ENCODE peak calls at places on chromosome 10, in seven cellular contexts. One of them, this sample, is unnamed.

GRCh38 chr10:50397312-50398140 is 146.2 kb upstream of the ASAH2 start:
- DNase-seq in GM13977: no peak
- DNase-seq in keratinocyte: no peak
- DNase-seq in uterus: no peak
- DNase-seq in type B pancreatic cell: no peak
- DNase-seq in A549: no peak
- DNase-seq in CD8-positive, alpha-beta T cell: no peak
- DNase-seq in this sample: no peak

GRCh38 chr10:77310288-77310687 is 327.3 kb downstream of the KCNMA1 start:
- DNase-seq in GM13977: no peak
- DNase-seq in keratinocyte: no peak
- DNase-seq in uterus: no peak
- DNase-seq in type B pancreatic cell: no peak
- DNase-seq in A549: no peak
- DNase-seq in CD8-positive, alpha-beta T cell: no peak
- DNase-seq in this sample: no peak

GRCh38 chr10:73485320-73485719 is 10.5 kb downstream of the PPP3CB start:
- DNase-seq in GM13977: no peak
- DNase-seq in keratinocyte: no peak
- DNase-seq in uterus: no peak
- DNase-seq in type B pancreatic cell: no peak
- DNase-seq in A549: no peak
- DNase-seq in CD8-positive, alpha-beta T cell: no peak
- DNase-seq in this sample: no peak

GRCh38 chr10:81873932-81874816 is 820 bp upstream of the NRG3 start:
- DNase-seq in GM13977: peak
- DNase-seq in keratinocyte: no peak
- DNase-seq in uterus: no peak
- DNase-seq in type B pancreatic cell: peak
- DNase-seq in A549: no peak
- DNase-seq in CD8-positive, alpha-beta T cell: no peak
- DNase-seq in this sample: no peak

GRCh38 chr10:86732771-86733170 is 23.6 kb upstream of the BMPR1A start:
- DNase-seq in GM13977: no peak
- DNase-seq in keratinocyte: no peak
- DNase-seq in uterus: no peak
- DNase-seq in type B pancreatic cell: no peak
- DNase-seq in A549: no peak
- DNase-seq in CD8-positive, alpha-beta T cell: no peak
- DNase-seq in this sample: no peak

GRCh38 chr10:46062735-46063428 is 16.8 kb upstream of the MSMB start:
- DNase-seq in GM13977: no peak
- DNase-seq in keratinocyte: no peak
- DNase-seq in uterus: no peak
- DNase-seq in type B pancreatic cell: no peak
- DNase-seq in A549: no peak
- DNase-seq in CD8-positive, alpha-beta T cell: no peak
- DNase-seq in this sample: no peak

GRCh38 chr10:48206470-48207250 is 67.8 kb downstream of the FRMPD2 start:
- DNase-seq in GM13977: no peak
- DNase-seq in keratinocyte: no peak
- DNase-seq in uterus: no peak
- DNase-seq in type B pancreatic cell: no peak
- DNase-seq in A549: no peak
- DNase-seq in CD8-positive, alpha-beta T cell: no peak
- DNase-seq in this sample: no peak

GRCh38 chr10:27100800-27101347 is 580 bp upstream of the ANKRD26 start:
- DNase-seq in GM13977: no peak
- DNase-seq in keratinocyte: no peak
- DNase-seq in uterus: peak
- DNase-seq in type B pancreatic cell: no peak
- DNase-seq in A549: no peak
- DNase-seq in CD8-positive, alpha-beta T cell: peak
- DNase-seq in this sample: no peak

GRCh38 chr10:58511765-58512469 is 755 bp upstream of the BICC1 start:
- DNase-seq in GM13977: peak
- DNase-seq in keratinocyte: no peak
- DNase-seq in uterus: peak
- DNase-seq in type B pancreatic cell: no peak
- DNase-seq in A549: peak
- DNase-seq in CD8-positive, alpha-beta T cell: no peak
- DNase-seq in this sample: no peak

GRCh38 chr10:107618461-107619093 is 454.1 kb upstream of the SORCS1 start:
- DNase-seq in GM13977: no peak
- DNase-seq in keratinocyte: no peak
- DNase-seq in uterus: no peak
- DNase-seq in type B pancreatic cell: no peak
- DNase-seq in A549: no peak
- DNase-seq in CD8-positive, alpha-beta T cell: no peak
- DNase-seq in this sample: no peak

GRCh38 chr10:12597800-12598750 is 248.7 kb downstream of the CAMK1D start:
- DNase-seq in GM13977: no peak
- DNase-seq in keratinocyte: no peak
- DNase-seq in uterus: no peak
- DNase-seq in type B pancreatic cell: no peak
- DNase-seq in A549: no peak
- DNase-seq in CD8-positive, alpha-beta T cell: no peak
- DNase-seq in this sample: no peak

GRCh38 chr10:1040133-1040532 is 8.8 kb downstream of the IDI1 start:
- DNase-seq in GM13977: no peak
- DNase-seq in keratinocyte: no peak
- DNase-seq in uterus: no peak
- DNase-seq in type B pancreatic cell: no peak
- DNase-seq in A549: no peak
- DNase-seq in CD8-positive, alpha-beta T cell: no peak
- DNase-seq in this sample: no peak

GRCh38 chr10:125441151-125441550 is 241.8 kb downstream of the TEX36 start:
- DNase-seq in GM13977: no peak
- DNase-seq in keratinocyte: no peak
- DNase-seq in uterus: no peak
- DNase-seq in type B pancreatic cell: no peak
- DNase-seq in A549: no peak
- DNase-seq in CD8-positive, alpha-beta T cell: no peak
- DNase-seq in this sample: no peak

GRCh38 chr10:103592186-103593021 is 98.9 kb downstream of the NEURL1 start:
- DNase-seq in GM13977: peak
- DNase-seq in keratinocyte: no peak
- DNase-seq in uterus: peak
- DNase-seq in type B pancreatic cell: no peak
- DNase-seq in A549: peak
- DNase-seq in CD8-positive, alpha-beta T cell: peak
- DNase-seq in this sample: no peak

GRCh38 chr10:2463301-2463700 is 604.0 kb upstream of the PFKP start:
- DNase-seq in GM13977: no peak
- DNase-seq in keratinocyte: no peak
- DNase-seq in uterus: no peak
- DNase-seq in type B pancreatic cell: no peak
- DNase-seq in A549: no peak
- DNase-seq in CD8-positive, alpha-beta T cell: no peak
- DNase-seq in this sample: no peak

GRCh38 chr10:1420663-1421362 is 316.5 kb downstream of the ADARB2 start:
- DNase-seq in GM13977: peak
- DNase-seq in keratinocyte: no peak
- DNase-seq in uterus: no peak
- DNase-seq in type B pancreatic cell: peak
- DNase-seq in A549: peak
- DNase-seq in CD8-positive, alpha-beta T cell: peak
- DNase-seq in this sample: no peak

GRCh38 chr10:17229016-17229716 is 1.1 kb downstream of the VIM start:
- DNase-seq in GM13977: peak
- DNase-seq in keratinocyte: no peak
- DNase-seq in uterus: peak
- DNase-seq in type B pancreatic cell: peak
- DNase-seq in A549: peak
- DNase-seq in CD8-positive, alpha-beta T cell: peak
- DNase-seq in this sample: peak

GRCh38 chr10:62467509-62467908 is 93.3 kb downstream of the ZNF365 start:
- DNase-seq in GM13977: no peak
- DNase-seq in keratinocyte: no peak
- DNase-seq in uterus: no peak
- DNase-seq in type B pancreatic cell: no peak
- DNase-seq in A549: no peak
- DNase-seq in CD8-positive, alpha-beta T cell: no peak
- DNase-seq in this sample: no peak

GRCh38 chr10:100655760-100656421 is 89.5 kb upstream of the PAX2 start:
- DNase-seq in GM13977: peak
- DNase-seq in keratinocyte: no peak
- DNase-seq in uterus: no peak
- DNase-seq in type B pancreatic cell: no peak
- DNase-seq in A549: no peak
- DNase-seq in CD8-positive, alpha-beta T cell: no peak
- DNase-seq in this sample: no peak

GRCh38 chr10:70060389-70060788 is 7.7 kb downstream of the MACROH2A2 start:
- DNase-seq in GM13977: no peak
- DNase-seq in keratinocyte: no peak
- DNase-seq in uterus: no peak
- DNase-seq in type B pancreatic cell: no peak
- DNase-seq in A549: no peak
- DNase-seq in CD8-positive, alpha-beta T cell: no peak
- DNase-seq in this sample: no peak
- TF ChIP-seq CTCF in GM13977: no peak
- TF ChIP-seq CTCF in keratinocyte: no peak
- TF ChIP-seq CTCF in uterus: no peak
- TF ChIP-seq CTCF in type B pancreatic cell: peak
- TF ChIP-seq CTCF in A549: no peak
- TF ChIP-seq CTCF in CD8-positive, alpha-beta T cell: no peak
- TF ChIP-seq CTCF in this sample: no peak

DNA sequence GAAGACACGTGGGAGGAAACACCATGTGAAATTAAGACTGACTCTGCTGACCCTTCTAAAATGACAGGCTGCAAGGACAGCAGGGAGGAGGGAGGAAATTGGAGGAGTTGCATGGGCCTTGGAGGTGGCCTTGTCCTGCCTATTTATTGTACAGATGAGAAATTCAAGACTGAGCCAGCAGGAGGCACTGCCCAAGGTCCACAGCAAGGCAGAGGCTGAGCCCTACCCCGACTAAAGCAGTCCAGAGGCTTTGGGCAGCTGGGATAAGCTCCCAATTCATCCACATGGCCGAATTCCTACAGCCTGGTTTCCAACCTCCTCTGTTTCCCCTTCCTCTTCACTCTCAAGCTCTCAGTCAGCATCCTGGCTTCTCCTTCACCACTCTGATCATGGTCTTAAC is 215.9 kb upstream of the ZMIZ1 start:
- DNase-seq in GM13977: no peak
- DNase-seq in keratinocyte: no peak
- DNase-seq in uterus: no peak
- DNase-seq in type B pancreatic cell: no peak
- DNase-seq in A549: peak
- DNase-seq in CD8-positive, alpha-beta T cell: no peak
- DNase-seq in this sample: no peak
- TF ChIP-seq CTCF in GM13977: peak
- TF ChIP-seq CTCF in keratinocyte: peak
- TF ChIP-seq CTCF in uterus: no peak
- TF ChIP-seq CTCF in type B pancreatic cell: peak
- TF ChIP-seq CTCF in A549: peak
- TF ChIP-seq CTCF in CD8-positive, alpha-beta T cell: peak
- TF ChIP-seq CTCF in this sample: peak

GRCh38 chr10:119441921-119442757 is 100.4 kb downstream of the RGS10 start:
- DNase-seq in GM13977: no peak
- DNase-seq in keratinocyte: no peak
- DNase-seq in uterus: no peak
- DNase-seq in type B pancreatic cell: no peak
- DNase-seq in A549: no peak
- DNase-seq in CD8-positive, alpha-beta T cell: no peak
- DNase-seq in this sample: no peak
- TF ChIP-seq CTCF in GM13977: no peak
- TF ChIP-seq CTCF in keratinocyte: no peak
- TF ChIP-seq CTCF in uterus: no peak
- TF ChIP-seq CTCF in type B pancreatic cell: no peak
- TF ChIP-seq CTCF in A549: no peak
- TF ChIP-seq CTCF in CD8-positive, alpha-beta T cell: no peak
- TF ChIP-seq CTCF in this sample: no peak

DNA sequence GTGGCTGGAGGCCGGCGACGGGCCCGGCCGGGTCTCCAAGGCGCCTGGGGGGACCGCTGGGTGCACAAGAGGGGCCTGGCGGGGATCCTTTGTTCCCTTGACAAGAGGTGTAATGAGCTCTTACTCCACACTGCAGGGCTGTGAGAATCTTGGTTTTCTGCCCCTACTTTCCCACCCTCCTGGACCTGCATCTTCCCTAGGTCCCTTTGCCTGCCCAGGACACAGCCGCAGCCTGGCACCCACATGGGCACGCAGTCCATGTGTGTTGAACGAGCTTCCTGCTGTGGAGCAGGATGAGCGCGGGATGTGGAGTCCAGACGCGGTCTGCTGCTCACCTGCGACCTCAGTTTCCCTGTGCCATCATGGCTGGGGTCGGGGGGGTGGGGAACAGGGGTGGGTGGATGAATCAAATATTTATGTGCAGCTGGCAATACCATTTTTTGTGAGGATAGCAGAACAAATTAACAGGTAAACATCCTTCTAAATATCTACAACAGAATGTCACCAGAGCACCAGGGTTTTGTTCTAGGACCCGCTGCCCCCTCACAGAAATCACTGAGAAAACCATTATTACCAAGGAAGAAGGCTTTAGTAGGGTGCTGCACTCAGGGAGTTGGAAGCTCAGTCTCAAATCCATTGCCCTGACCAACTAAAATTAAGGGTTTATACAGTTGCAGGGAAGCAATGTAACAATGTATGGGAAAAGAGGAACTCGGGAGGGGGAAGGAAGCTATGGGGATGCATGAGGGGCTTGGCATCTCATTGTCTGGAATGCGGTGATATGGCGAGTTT is 474 bp upstream of the NSMCE4A start:
- DNase-seq in GM13977: peak
- DNase-seq in keratinocyte: no peak
- DNase-seq in uterus: no peak
- DNase-seq in type B pancreatic cell: no peak
- DNase-seq in A549: no peak
- DNase-seq in CD8-positive, alpha-beta T cell: no peak
- DNase-seq in this sample: no peak
- TF ChIP-seq CTCF in GM13977: no peak
- TF ChIP-seq CTCF in keratinocyte: peak
- TF ChIP-seq CTCF in uterus: no peak
- TF ChIP-seq CTCF in type B pancreatic cell: peak
- TF ChIP-seq CTCF in A549: no peak
- TF ChIP-seq CTCF in CD8-positive, alpha-beta T cell: no peak
- TF ChIP-seq CTCF in this sample: peak

DNA sequence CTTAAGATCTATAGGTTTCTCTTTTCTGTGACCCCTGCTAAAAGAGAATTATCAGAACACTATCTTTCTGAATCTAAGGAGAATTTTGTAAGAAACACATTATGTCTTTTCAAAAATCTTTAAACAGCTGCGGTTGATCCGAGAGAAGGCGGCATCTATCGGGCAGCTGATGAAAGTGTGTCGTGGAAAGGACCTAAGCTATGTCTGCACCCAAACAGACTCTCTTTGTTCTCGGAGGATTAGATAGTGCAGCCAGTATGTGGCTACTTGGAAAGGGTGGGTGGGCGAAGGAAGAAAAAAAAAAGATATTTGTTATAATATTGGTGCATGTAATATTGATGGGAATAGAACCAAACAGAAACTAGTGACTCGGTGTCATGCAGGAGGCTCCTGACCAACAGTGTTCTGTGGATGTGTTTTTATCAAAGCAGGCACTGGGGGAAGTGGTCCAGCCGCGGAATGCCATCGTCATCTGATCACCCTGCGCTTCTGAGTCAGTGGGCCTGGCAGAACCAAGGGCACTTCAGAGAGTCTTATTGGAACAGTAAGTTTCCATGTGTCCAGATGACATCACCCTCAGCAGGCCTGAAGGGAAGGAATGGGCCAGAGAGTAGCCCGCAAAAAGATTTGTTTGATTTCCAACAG is 509.7 kb upstream of the AKR1E2 start:
- DNase-seq in GM13977: no peak
- DNase-seq in keratinocyte: no peak
- DNase-seq in uterus: no peak
- DNase-seq in type B pancreatic cell: no peak
- DNase-seq in A549: no peak
- DNase-seq in CD8-positive, alpha-beta T cell: no peak
- DNase-seq in this sample: no peak
- TF ChIP-seq CTCF in GM13977: no peak
- TF ChIP-seq CTCF in keratinocyte: no peak
- TF ChIP-seq CTCF in uterus: no peak
- TF ChIP-seq CTCF in type B pancreatic cell: no peak
- TF ChIP-seq CTCF in A549: no peak
- TF ChIP-seq CTCF in CD8-positive, alpha-beta T cell: no peak
- TF ChIP-seq CTCF in this sample: no peak

This sample was measured in CD14-positive monocyte.